ENCODE peak calls at places on chromosomes 4 and X, in nine cellular contexts. One of them, this sample, is unnamed.
A peak's percentile ranks its signal among the peaks of the same experiment; 100 is the strongest.

GRCh38 chrX:103554687-103555417 is 30.5 kb upstream of the TCEAL4 start:
- DNase-seq in stomach: peak; percentile 56
- DNase-seq in NCI-H2081: no peak
- DNase-seq in NCI-H1105: peak; percentile 62
- DNase-seq in caudate nucleus: peak; percentile 77
- DNase-seq in HAP-1: no peak
- DNase-seq in EH: peak; percentile 71
- DNase-seq in astrocyte of the cerebellum: peak; percentile 34
- DNase-seq in stimulated activated CD8-positive, alpha-beta memory T cell treated with anti-CD3 and anti-CD28 coated beads, Interleukin-15, amount 100 ng/mL, for 4 hours: peak; percentile 4
- DNase-seq in this sample: no peak

GRCh38 chrX:132093239-132093860 is 34.5 kb downstream of the FRMD7 start:
- DNase-seq in NCI-H1105: no peak
- DNase-seq in astrocyte of the cerebellum: no peak
- DNase-seq in stimulated activated CD8-positive, alpha-beta memory T cell treated with anti-CD3 and anti-CD28 coated beads, Interleukin-15, amount 100 ng/mL, for 4 hours: no peak
- DNase-seq in caudate nucleus: no peak
- DNase-seq in NCI-H2081: no peak
- DNase-seq in stomach: no peak
- DNase-seq in HAP-1: no peak
- DNase-seq in EH: no peak
- DNase-seq in this sample: no peak

GRCh38 chrX:119676949-119677653 is 15.9 kb downstream of the SEPTIN6 start:
- DNase-seq in EH: no peak
- DNase-seq in caudate nucleus: no peak
- DNase-seq in stimulated activated CD8-positive, alpha-beta memory T cell treated with anti-CD3 and anti-CD28 coated beads, Interleukin-15, amount 100 ng/mL, for 4 hours: no peak
- DNase-seq in stomach: no peak
- DNase-seq in NCI-H2081: no peak
- DNase-seq in HAP-1: no peak
- DNase-seq in NCI-H1105: no peak
- DNase-seq in astrocyte of the cerebellum: no peak
- DNase-seq in this sample: no peak

GRCh38 chr4:119299221-119300071 is 22.5 kb downstream of the FABP2 start:
- DNase-seq in astrocyte of the cerebellum: no peak
- DNase-seq in stomach: no peak
- DNase-seq in NCI-H1105: no peak
- DNase-seq in NCI-H2081: no peak
- DNase-seq in stimulated activated CD8-positive, alpha-beta memory T cell treated with anti-CD3 and anti-CD28 coated beads, Interleukin-15, amount 100 ng/mL, for 4 hours: no peak
- DNase-seq in EH: peak; percentile 50
- DNase-seq in caudate nucleus: no peak
- DNase-seq in HAP-1: no peak
- DNase-seq in this sample: no peak

GRCh38 chr4:49032440-49033161 is 46.5 kb downstream of the CWH43 start:
- DNase-seq in stimulated activated CD8-positive, alpha-beta memory T cell treated with anti-CD3 and anti-CD28 coated beads, Interleukin-15, amount 100 ng/mL, for 4 hours: no peak
- DNase-seq in EH: peak; percentile 30
- DNase-seq in HAP-1: peak; percentile 59
- DNase-seq in NCI-H2081: peak; percentile 20
- DNase-seq in stomach: no peak
- DNase-seq in caudate nucleus: peak; percentile 70
- DNase-seq in NCI-H1105: no peak
- DNase-seq in astrocyte of the cerebellum: no peak
- DNase-seq in this sample: no peak

GRCh38 chrX:102714994-102715393 is 2.7 kb downstream of the GPRASP2 start:
- DNase-seq in astrocyte of the cerebellum: no peak
- DNase-seq in caudate nucleus: no peak
- DNase-seq in NCI-H1105: no peak
- DNase-seq in stimulated activated CD8-positive, alpha-beta memory T cell treated with anti-CD3 and anti-CD28 coated beads, Interleukin-15, amount 100 ng/mL, for 4 hours: no peak
- DNase-seq in HAP-1: no peak
- DNase-seq in stomach: no peak
- DNase-seq in NCI-H2081: no peak
- DNase-seq in EH: no peak
- DNase-seq in this sample: no peak

GRCh38 chr4:186265683-186266648 is at the start of gene F11:
- DNase-seq in stimulated activated CD8-positive, alpha-beta memory T cell treated with anti-CD3 and anti-CD28 coated beads, Interleukin-15, amount 100 ng/mL, for 4 hours: no peak
- DNase-seq in NCI-H2081: no peak
- DNase-seq in NCI-H1105: no peak
- DNase-seq in astrocyte of the cerebellum: no peak
- DNase-seq in caudate nucleus: no peak
- DNase-seq in stomach: no peak
- DNase-seq in EH: no peak
- DNase-seq in HAP-1: peak; percentile 72
- DNase-seq in this sample: no peak

GRCh38 chr4:42865572-42866189 is 26.8 kb upstream of the GRXCR1 start:
- DNase-seq in EH: peak; percentile 24
- DNase-seq in stomach: peak; percentile 54
- DNase-seq in stimulated activated CD8-positive, alpha-beta memory T cell treated with anti-CD3 and anti-CD28 coated beads, Interleukin-15, amount 100 ng/mL, for 4 hours: no peak
- DNase-seq in NCI-H1105: no peak
- DNase-seq in caudate nucleus: peak; percentile 71
- DNase-seq in astrocyte of the cerebellum: peak; percentile 28
- DNase-seq in NCI-H2081: peak; percentile 68
- DNase-seq in HAP-1: peak; percentile 73
- DNase-seq in this sample: no peak

GRCh38 chr4:20041838-20042237 is 209.9 kb upstream of the SLIT2 start:
- DNase-seq in EH: no peak
- DNase-seq in NCI-H2081: no peak
- DNase-seq in caudate nucleus: no peak
- DNase-seq in stomach: no peak
- DNase-seq in stimulated activated CD8-positive, alpha-beta memory T cell treated with anti-CD3 and anti-CD28 coated beads, Interleukin-15, amount 100 ng/mL, for 4 hours: no peak
- DNase-seq in NCI-H1105: no peak
- DNase-seq in astrocyte of the cerebellum: no peak
- DNase-seq in HAP-1: no peak
- DNase-seq in this sample: no peak

GRCh38 chr4:80446664-80447063 is 111.1 kb downstream of the CFAP299 start:
- DNase-seq in astrocyte of the cerebellum: no peak
- DNase-seq in NCI-H1105: no peak
- DNase-seq in HAP-1: no peak
- DNase-seq in NCI-H2081: no peak
- DNase-seq in caudate nucleus: no peak
- DNase-seq in stimulated activated CD8-positive, alpha-beta memory T cell treated with anti-CD3 and anti-CD28 coated beads, Interleukin-15, amount 100 ng/mL, for 4 hours: no peak
- DNase-seq in stomach: no peak
- DNase-seq in EH: peak; percentile 46
- DNase-seq in this sample: no peak

GRCh38 chr4:39502034-39502658 is 25.1 kb downstream of the UGDH start:
- DNase-seq in HAP-1: no peak
- DNase-seq in stomach: no peak
- DNase-seq in NCI-H2081: no peak
- DNase-seq in stimulated activated CD8-positive, alpha-beta memory T cell treated with anti-CD3 and anti-CD28 coated beads, Interleukin-15, amount 100 ng/mL, for 4 hours: no peak
- DNase-seq in caudate nucleus: no peak
- DNase-seq in EH: peak; percentile 91
- DNase-seq in NCI-H1105: no peak
- DNase-seq in astrocyte of the cerebellum: no peak
- DNase-seq in this sample: no peak

This sample was measured in D721Med.